ENCODE peak calls at places on chromosomes 13 and 19, in seven cellular contexts. Z is heart right ventricle, J is neuronal stem cell, S is heart left ventricle, R is breast epithelium, E is mesendoderm, I is neural progenitor cell. L is an unnamed sample.

GRCh38 chr13:109425821-109426689 is 360.3 kb downstream of the IRS2 start:
- DNase-seq in R (no peak), I (no peak), S (no peak), E (no peak), Z (no peak), J (no peak), L (no peak)

GRCh38 chr19:6250024-6250605 is 29.7 kb downstream of the MLLT1 start:
- DNase-seq in R (no peak), Z (no peak), E (no peak), J (no peak), I (no peak), S (no peak), L (no peak)

GRCh38 chr19:5644051-5644450 is 21.2 kb downstream of the SAFB start:
- DNase-seq in J (no peak), I (no peak), S (no peak), E (no peak), R (no peak), Z (no peak), L (no peak)

GRCh38 chr19:3275068-3275582 is 50.7 kb downstream of the CELF5 start:
- DNase-seq in R (no peak), S (no peak), Z (no peak), J (peak; percentile 69), E (peak; percentile 85), I (peak; percentile 87), L (peak; percentile 72)

GRCh38 chr19:18607222-18608101 is 863 bp upstream of the CRLF1 start:
- DNase-seq in R (no peak), I (peak; percentile 59), J (no peak), Z (no peak), S (no peak), E (no peak), L (no peak)

GRCh38 chr19:1789282-1790020 is 22.6 kb downstream of the ATP8B3 start:
- DNase-seq in E (no peak), S (no peak), I (no peak), Z (no peak), J (no peak), R (no peak), L (no peak)

GRCh38 chr19:32615569-32615968 is 34.6 kb downstream of the PDCD5 start:
- DNase-seq in I (no peak), R (no peak), Z (no peak), E (no peak), J (no peak), S (no peak), L (no peak)

GRCh38 chr13:67283602-67284001 is 53.5 kb upstream of the PCDH9 start:
- DNase-seq in R (no peak), J (no peak), Z (no peak), S (no peak), I (no peak), E (peak; percentile 19), L (no peak)

GRCh38 chr13:110262494-110262893 is 44.5 kb downstream of the COL4A1 start:
- DNase-seq in Z (no peak), R (no peak), S (no peak), J (no peak), E (no peak), I (peak; percentile 58), L (no peak)

GRCh38 chr13:58300224-58300623 is 668.7 kb downstream of the PCDH17 start:
- DNase-seq in Z (no peak), J (no peak), R (no peak), S (no peak), E (no peak), I (no peak), L (no peak)

GRCh38 chr19:6744381-6745288 is 5.2 kb downstream of the TRIP10 start:
- DNase-seq in J (no peak), I (peak; percentile 34), E (peak; percentile 67), Z (peak; percentile 95), S (peak; percentile 94), R (peak; percentile 80), L (no peak)

GRCh38 chr13:50543767-50544166 is 299.7 kb downstream of the DLEU7 start:
- DNase-seq in J (no peak), S (no peak), R (no peak), I (peak; percentile 26), E (no peak), Z (no peak), L (no peak)

GRCh38 chr19:17001603-17002183 is 24.9 kb downstream of the CPAMD8 start:
- DNase-seq in Z (no peak), S (peak; percentile 68), R (no peak), I (no peak), E (peak; percentile 40), J (no peak), L (no peak)

GRCh38 chr19:49217382-49217781 is 59.8 kb downstream of the TRPM4 start:
- DNase-seq in Z (peak; percentile 65), E (no peak), J (no peak), I (no peak), S (no peak), R (no peak), L (no peak)

GRCh38 chr19:50705422-50706019 is 14.1 kb downstream of the SHANK1 start:
- DNase-seq in Z (no peak), R (no peak), I (peak; percentile 75), E (peak; percentile 83), J (no peak), S (no peak), L (no peak)

GRCh38 chr19:42433503-42434260 is 6.5 kb upstream of the LIPE start:
- DNase-seq in J (peak; percentile 78), Z (peak; percentile 92), E (peak; percentile 82), S (peak; percentile 87), I (peak; percentile 88), R (no peak), L (no peak)

GRCh38 chr13:113207890-113208423 is 512 bp downstream of the PCID2 start:
- DNase-seq in E (peak; percentile 70), S (no peak), R (no peak), Z (no peak), I (peak; percentile 76), J (peak; percentile 50), L (no peak)

GRCh38 chr13:91520952-91521351 is 122.5 kb downstream of the GPC5 start:
- DNase-seq in Z (no peak), J (no peak), R (no peak), S (no peak), I (no peak), E (no peak), L (no peak)

GRCh38 chr19:47896019-47896418 is 9.9 kb upstream of the SULT2A1 start:
- DNase-seq in J (no peak), Z (no peak), E (no peak), S (no peak), R (no peak), I (no peak), L (no peak)

GRCh38 chr19:28207244-28207643 is 1005.7 kb downstream of the UQCRFS1 start:
- DNase-seq in S (no peak), J (no peak), Z (no peak), I (no peak), R (no peak), E (no peak), L (no peak)

GRCh38 chr13:36530050-36530789 is 97.9 kb downstream of the CCNA1 start:
- DNase-seq in R (peak; percentile 55), Z (no peak), S (no peak), E (peak; percentile 32), I (peak; percentile 29), J (no peak), L (no peak)

GRCh38 chr19:53355739-53356138 is 9.8 kb upstream of the ZNF525 start:
- DNase-seq in I (no peak), S (no peak), Z (no peak), J (no peak), E (no peak), R (no peak), L (no peak)

GRCh38 chr13:101875717-101876393 is 423.4 kb downstream of the ITGBL1 start:
- DNase-seq in R (no peak), I (no peak), J (no peak), S (no peak), E (peak; percentile 36), Z (no peak), L (no peak)

GRCh38 chr19:11496391-11497163 is 9.1 kb downstream of the ZNF653 start:
- DNase-seq in I (peak; percentile 80), R (no peak), Z (peak; percentile 36), J (peak; percentile 56), E (peak; percentile 93), S (peak; percentile 86), L (peak; percentile 82)

GRCh38 chr19:41888926-41889325 is 5.9 kb downstream of the ARHGEF1 start:
- DNase-seq in J (no peak), E (no peak), R (no peak), Z (no peak), I (no peak), S (no peak), L (no peak)

GRCh38 chr13:99344610-99345208 is 37.5 kb upstream of the GPR183 start:
- DNase-seq in I (no peak), R (no peak), S (no peak), Z (no peak), E (no peak), J (no peak), L (no peak)
- H3K4me1 ChIP-seq in I (no peaks in the 10 kb centered on the region), R (no peaks in the 10 kb centered on the region), S (peaks cover 3% of the 10 kb centered on the region), Z (no peaks in the 10 kb centered on the region), E (no peaks in the 10 kb centered on the region), J (no peaks in the 10 kb centered on the region), L (no peaks in the 10 kb centered on the region)

DNA sequence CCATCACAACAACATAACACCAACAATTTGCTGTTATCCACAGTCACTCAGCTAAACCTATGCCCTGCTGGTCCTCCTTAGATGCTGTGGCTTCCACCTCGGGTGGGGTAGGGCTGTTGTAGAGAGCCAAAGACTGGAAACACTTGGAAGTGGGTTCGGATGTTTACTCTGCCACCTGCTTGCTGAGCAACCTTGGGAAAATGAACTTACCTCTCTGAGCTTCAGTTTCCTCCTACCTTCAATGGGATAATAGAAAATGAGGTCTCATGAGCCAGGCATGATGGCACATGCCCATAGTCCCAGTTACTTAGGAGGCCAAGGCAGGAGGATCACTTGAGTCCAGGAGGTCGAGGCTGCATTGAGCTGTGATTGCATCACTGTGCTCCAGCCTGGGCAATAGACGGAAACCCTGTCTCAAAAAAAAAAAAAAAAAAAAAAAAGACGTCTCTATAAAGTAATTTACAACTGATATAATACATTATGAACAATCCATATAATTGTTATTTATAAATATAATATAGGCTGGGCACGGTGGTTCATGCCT is 3.3 kb upstream of the SYCN start:
- DNase-seq in S (no peak), Z (no peak), E (no peak), R (no peak), J (no peak), I (no peak), L (no peak)
- H3K4me3 ChIP-seq in S (no peak overlapping the region), Z (no peak overlapping the region), E (no peak overlapping the region), R (no peak overlapping the region), J (no peak overlapping the region), I (no peak overlapping the region), L (no peak overlapping the region)

GRCh38 chr19:10006752-10007323 is 3.5 kb downstream of the COL5A3 start:
- DNase-seq in I (no peak), S (no peak), E (no peak), J (no peak), Z (no peak), R (no peak), L (no peak)
- H3K4me1 ChIP-seq in I (no peaks in the 10 kb centered on the region), S (peaks cover 26% of the 10 kb centered on the region), E (no peaks in the 10 kb centered on the region), J (peaks cover 17% of the 10 kb centered on the region), Z (peaks cover 3% of the 10 kb centered on the region), R (no peaks in the 10 kb centered on the region), L (peaks cover 18% of the 10 kb centered on the region)

DNA sequence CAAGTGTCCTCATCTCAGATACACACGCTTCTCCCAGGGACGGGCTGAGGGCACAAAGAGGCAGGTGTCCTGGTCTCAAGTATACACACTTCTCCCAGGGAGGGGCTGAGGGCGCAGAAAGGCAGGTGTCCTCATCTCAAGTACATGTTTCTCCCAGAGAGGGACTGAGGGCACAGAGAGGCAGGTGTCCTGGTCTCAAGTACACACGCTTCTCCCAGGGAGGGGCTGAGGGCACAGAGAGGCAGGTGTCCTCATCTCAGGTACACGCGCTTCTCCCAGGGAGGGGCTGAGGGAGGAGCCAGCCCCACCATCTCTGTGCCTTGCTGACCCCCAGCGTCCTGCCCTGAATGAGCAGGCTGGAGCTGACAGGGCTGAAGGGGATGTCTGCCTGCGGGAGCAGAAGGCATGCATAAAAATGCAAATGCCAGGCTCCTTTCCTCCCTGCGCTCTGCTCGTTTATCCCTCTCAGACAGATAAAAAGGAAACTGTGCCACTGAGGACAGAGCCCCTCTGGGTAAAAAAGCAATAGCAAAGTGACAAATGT is 96.1 kb upstream of the UQCRFS1 start:
- DNase-seq in I (peak; percentile 46), S (no peak), Z (no peak), R (no peak), J (no peak), E (peak; percentile 57), L (no peak)
- H3K4me3 ChIP-seq in I (peak overlapping the region; percentile 31), S (no peak overlapping the region), Z (no peak overlapping the region), R (no peak overlapping the region), J (no peak overlapping the region), E (no peak overlapping the region), L (no peak overlapping the region)